ENCODE peak calls at places on chromosomes 4 and X, in eight cellular contexts. One of them, this sample, is unnamed.

GRCh38 chrX:132169554-132169953 is 41.7 kb upstream of the FRMD7 start:
- DNase-seq in heart left ventricle: no peak
- DNase-seq in C1 segment of cervical spinal cord: no peak
- DNase-seq in AG10803: no peak
- DNase-seq in lower lobe of right lung: no peak
- DNase-seq in NCI-H82: no peak
- DNase-seq in NCI-H1092: no peak
- DNase-seq in amniotic stem cell: no peak
- DNase-seq in this sample: no peak

GRCh38 chr4:8039290-8039689 is 99.6 kb upstream of the AFAP1 start:
- DNase-seq in heart left ventricle: no peak
- DNase-seq in C1 segment of cervical spinal cord: no peak
- DNase-seq in AG10803: no peak
- DNase-seq in lower lobe of right lung: no peak
- DNase-seq in NCI-H82: no peak
- DNase-seq in NCI-H1092: peak; percentile 96
- DNase-seq in amniotic stem cell: no peak
- DNase-seq in this sample: no peak

GRCh38 chr4:18390655-18391369 is 369.3 kb upstream of the LCORL start:
- DNase-seq in heart left ventricle: no peak
- DNase-seq in C1 segment of cervical spinal cord: no peak
- DNase-seq in AG10803: peak; percentile 3
- DNase-seq in lower lobe of right lung: no peak
- DNase-seq in NCI-H82: no peak
- DNase-seq in NCI-H1092: no peak
- DNase-seq in amniotic stem cell: no peak
- DNase-seq in this sample: no peak

GRCh38 chr4:174190832-174191500 is 92.5 kb downstream of the FBXO8 start:
- DNase-seq in heart left ventricle: no peak
- DNase-seq in C1 segment of cervical spinal cord: no peak
- DNase-seq in AG10803: no peak
- DNase-seq in lower lobe of right lung: no peak
- DNase-seq in NCI-H82: no peak
- DNase-seq in NCI-H1092: no peak
- DNase-seq in amniotic stem cell: no peak
- DNase-seq in this sample: no peak

GRCh38 chr4:26289421-26289820 is 31.4 kb upstream of the RBPJ start:
- DNase-seq in heart left ventricle: no peak
- DNase-seq in C1 segment of cervical spinal cord: no peak
- DNase-seq in AG10803: no peak
- DNase-seq in lower lobe of right lung: no peak
- DNase-seq in NCI-H82: no peak
- DNase-seq in NCI-H1092: no peak
- DNase-seq in amniotic stem cell: no peak
- DNase-seq in this sample: peak; percentile 25

GRCh38 chr4:2042207-2042946 is 16.8 kb upstream of the NAT8L start:
- DNase-seq in heart left ventricle: no peak
- DNase-seq in C1 segment of cervical spinal cord: peak; percentile 76
- DNase-seq in AG10803: no peak
- DNase-seq in lower lobe of right lung: peak; percentile 50
- DNase-seq in NCI-H82: no peak
- DNase-seq in NCI-H1092: no peak
- DNase-seq in amniotic stem cell: no peak
- DNase-seq in this sample: no peak

GRCh38 chr4:173001571-173001970 is 167.0 kb upstream of the GALNT7 start:
- DNase-seq in heart left ventricle: no peak
- DNase-seq in C1 segment of cervical spinal cord: no peak
- DNase-seq in AG10803: peak; percentile 20
- DNase-seq in lower lobe of right lung: no peak
- DNase-seq in NCI-H82: no peak
- DNase-seq in NCI-H1092: no peak
- DNase-seq in amniotic stem cell: no peak
- DNase-seq in this sample: peak; percentile 75

GRCh38 chr4:26490111-26490979 is at the start of gene CCKAR:
- DNase-seq in heart left ventricle: no peak
- DNase-seq in C1 segment of cervical spinal cord: no peak
- DNase-seq in AG10803: no peak
- DNase-seq in lower lobe of right lung: no peak
- DNase-seq in NCI-H82: no peak
- DNase-seq in NCI-H1092: peak; percentile 77
- DNase-seq in amniotic stem cell: no peak
- DNase-seq in this sample: no peak

GRCh38 chr4:104890598-104890997 is 256.1 kb upstream of the TET2 start:
- DNase-seq in heart left ventricle: no peak
- DNase-seq in C1 segment of cervical spinal cord: no peak
- DNase-seq in AG10803: no peak
- DNase-seq in lower lobe of right lung: no peak
- DNase-seq in NCI-H82: no peak
- DNase-seq in NCI-H1092: no peak
- DNase-seq in amniotic stem cell: no peak
- DNase-seq in this sample: no peak

GRCh38 chr4:152278505-152279301 is 257.2 kb downstream of the FBXW7 start:
- DNase-seq in heart left ventricle: no peak
- DNase-seq in C1 segment of cervical spinal cord: no peak
- DNase-seq in AG10803: no peak
- DNase-seq in lower lobe of right lung: peak; percentile 47
- DNase-seq in NCI-H82: no peak
- DNase-seq in NCI-H1092: no peak
- DNase-seq in amniotic stem cell: no peak
- DNase-seq in this sample: no peak

GRCh38 chr4:39591290-39591689 is 47.4 kb downstream of the SMIM14 start:
- DNase-seq in heart left ventricle: no peak
- DNase-seq in C1 segment of cervical spinal cord: no peak
- DNase-seq in AG10803: no peak
- DNase-seq in lower lobe of right lung: no peak
- DNase-seq in NCI-H82: peak; percentile 0
- DNase-seq in NCI-H1092: no peak
- DNase-seq in amniotic stem cell: no peak
- DNase-seq in this sample: no peak

GRCh38 chr4:42277291-42277690 is 120.0 kb upstream of the SHISA3 start:
- DNase-seq in heart left ventricle: no peak
- DNase-seq in C1 segment of cervical spinal cord: no peak
- DNase-seq in AG10803: no peak
- DNase-seq in lower lobe of right lung: no peak
- DNase-seq in NCI-H82: no peak
- DNase-seq in NCI-H1092: no peak
- DNase-seq in amniotic stem cell: no peak
- DNase-seq in this sample: no peak

GRCh38 chr4:10289534-10289899 is 167.7 kb downstream of the ZNF518B start:
- DNase-seq in heart left ventricle: no peak
- DNase-seq in C1 segment of cervical spinal cord: no peak
- DNase-seq in AG10803: no peak
- DNase-seq in lower lobe of right lung: no peak
- DNase-seq in NCI-H82: no peak
- DNase-seq in NCI-H1092: no peak
- DNase-seq in amniotic stem cell: no peak
- DNase-seq in this sample: no peak

GRCh38 chr4:54433686-54434085 is 204.6 kb downstream of the PDGFRA start:
- DNase-seq in heart left ventricle: no peak
- DNase-seq in C1 segment of cervical spinal cord: no peak
- DNase-seq in AG10803: peak; percentile 8
- DNase-seq in lower lobe of right lung: no peak
- DNase-seq in NCI-H82: no peak
- DNase-seq in NCI-H1092: no peak
- DNase-seq in amniotic stem cell: no peak
- DNase-seq in this sample: peak; percentile 10

GRCh38 chrX:136030357-136031225 is 45.4 kb downstream of the SLC9A6 start:
- DNase-seq in heart left ventricle: peak; percentile 84
- DNase-seq in C1 segment of cervical spinal cord: no peak
- DNase-seq in AG10803: peak; percentile 92
- DNase-seq in lower lobe of right lung: no peak
- DNase-seq in NCI-H82: no peak
- DNase-seq in NCI-H1092: no peak
- DNase-seq in amniotic stem cell: no peak
- DNase-seq in this sample: no peak

GRCh38 chrX:71493111-71493613 is 39.7 kb upstream of the OGT start:
- DNase-seq in heart left ventricle: no peak
- DNase-seq in C1 segment of cervical spinal cord: no peak
- DNase-seq in AG10803: peak; percentile 39
- DNase-seq in lower lobe of right lung: peak; percentile 36
- DNase-seq in NCI-H82: no peak
- DNase-seq in NCI-H1092: no peak
- DNase-seq in amniotic stem cell: no peak
- DNase-seq in this sample: no peak

GRCh38 chrX:115958687-115959359 is 211.7 kb upstream of the AGTR2 start:
- DNase-seq in heart left ventricle: no peak
- DNase-seq in C1 segment of cervical spinal cord: no peak
- DNase-seq in AG10803: no peak
- DNase-seq in lower lobe of right lung: no peak
- DNase-seq in NCI-H82: peak; percentile 0
- DNase-seq in NCI-H1092: peak; percentile 23
- DNase-seq in amniotic stem cell: no peak
- DNase-seq in this sample: no peak

GRCh38 chrX:34426334-34426733 is 230.8 kb downstream of the TMEM47 start:
- DNase-seq in heart left ventricle: no peak
- DNase-seq in C1 segment of cervical spinal cord: no peak
- DNase-seq in AG10803: no peak
- DNase-seq in lower lobe of right lung: no peak
- DNase-seq in NCI-H82: peak; percentile 2
- DNase-seq in NCI-H1092: no peak
- DNase-seq in amniotic stem cell: no peak
- DNase-seq in this sample: peak; percentile 8

GRCh38 chr4:99205104-99205979 is 13.7 kb downstream of the ADH6 start:
- DNase-seq in heart left ventricle: no peak
- DNase-seq in C1 segment of cervical spinal cord: no peak
- DNase-seq in AG10803: peak; percentile 78
- DNase-seq in lower lobe of right lung: no peak
- DNase-seq in NCI-H82: peak; percentile 79
- DNase-seq in NCI-H1092: no peak
- DNase-seq in amniotic stem cell: no peak
- DNase-seq in this sample: no peak

GRCh38 chr4:1334579-1334895 is 12.5 kb upstream of the UVSSA start:
- DNase-seq in heart left ventricle: no peak
- DNase-seq in C1 segment of cervical spinal cord: peak; percentile 53
- DNase-seq in AG10803: no peak
- DNase-seq in lower lobe of right lung: no peak
- DNase-seq in NCI-H82: no peak
- DNase-seq in NCI-H1092: no peak
- DNase-seq in amniotic stem cell: no peak
- DNase-seq in this sample: no peak

GRCh38 chr4:62909238-62909637 is 1500.0 kb downstream of the TECRL start:
- DNase-seq in heart left ventricle: no peak
- DNase-seq in C1 segment of cervical spinal cord: no peak
- DNase-seq in AG10803: no peak
- DNase-seq in lower lobe of right lung: no peak
- DNase-seq in NCI-H82: no peak
- DNase-seq in NCI-H1092: no peak
- DNase-seq in amniotic stem cell: no peak
- DNase-seq in this sample: no peak

GRCh38 chrX:153494541-153495361 is at the start of gene BGN:
- DNase-seq in heart left ventricle: peak; percentile 73
- DNase-seq in C1 segment of cervical spinal cord: peak; percentile 9
- DNase-seq in AG10803: no peak
- DNase-seq in lower lobe of right lung: no peak
- DNase-seq in NCI-H82: peak; percentile 68
- DNase-seq in NCI-H1092: peak; percentile 39
- DNase-seq in amniotic stem cell: peak; percentile 48
- DNase-seq in this sample: no peak

GRCh38 chr4:17636696-17637351 is 22.4 kb downstream of the MED28 start:
- DNase-seq in heart left ventricle: peak; percentile 75
- DNase-seq in C1 segment of cervical spinal cord: peak; percentile 77
- DNase-seq in AG10803: peak; percentile 64
- DNase-seq in lower lobe of right lung: peak; percentile 83
- DNase-seq in NCI-H82: peak; percentile 83
- DNase-seq in NCI-H1092: peak; percentile 63
- DNase-seq in amniotic stem cell: peak; percentile 30
- DNase-seq in this sample: peak; percentile 69

GRCh38 chrX:153771686-153772607 is 7.9 kb downstream of the PLXNB3 start:
- DNase-seq in heart left ventricle: no peak
- DNase-seq in C1 segment of cervical spinal cord: no peak
- DNase-seq in AG10803: no peak
- DNase-seq in lower lobe of right lung: no peak
- DNase-seq in NCI-H82: no peak
- DNase-seq in NCI-H1092: no peak
- DNase-seq in amniotic stem cell: no peak
- DNase-seq in this sample: no peak

GRCh38 chr4:29540439-29541102 is 1179.6 kb upstream of the PCDH7 start:
- DNase-seq in heart left ventricle: no peak
- DNase-seq in C1 segment of cervical spinal cord: no peak
- DNase-seq in AG10803: no peak
- DNase-seq in lower lobe of right lung: no peak
- DNase-seq in NCI-H82: no peak
- DNase-seq in NCI-H1092: no peak
- DNase-seq in amniotic stem cell: no peak
- DNase-seq in this sample: no peak

GRCh38 chrX:137194164-137194563 is 160.4 kb upstream of the GPR101 start:
- DNase-seq in heart left ventricle: no peak
- DNase-seq in C1 segment of cervical spinal cord: peak; percentile 1
- DNase-seq in AG10803: no peak
- DNase-seq in lower lobe of right lung: no peak
- DNase-seq in NCI-H82: peak; percentile 68
- DNase-seq in NCI-H1092: peak; percentile 13
- DNase-seq in amniotic stem cell: no peak
- DNase-seq in this sample: no peak

GRCh38 chrX:118231464-118231863 is 114.4 kb upstream of the WDR44 start:
- DNase-seq in heart left ventricle: no peak
- DNase-seq in C1 segment of cervical spinal cord: no peak
- DNase-seq in AG10803: peak; percentile 5
- DNase-seq in lower lobe of right lung: no peak
- DNase-seq in NCI-H82: no peak
- DNase-seq in NCI-H1092: no peak
- DNase-seq in amniotic stem cell: no peak
- DNase-seq in this sample: no peak

GRCh38 chr4:36208884-36209473 is 35.3 kb downstream of the ARAP2 start:
- DNase-seq in heart left ventricle: no peak
- DNase-seq in C1 segment of cervical spinal cord: no peak
- DNase-seq in AG10803: no peak
- DNase-seq in lower lobe of right lung: no peak
- DNase-seq in NCI-H82: no peak
- DNase-seq in NCI-H1092: no peak
- DNase-seq in amniotic stem cell: no peak
- DNase-seq in this sample: no peak

GRCh38 chr4:171049380-171049779 is 763.8 kb upstream of the GALNTL6 start:
- DNase-seq in heart left ventricle: no peak
- DNase-seq in C1 segment of cervical spinal cord: no peak
- DNase-seq in AG10803: no peak
- DNase-seq in lower lobe of right lung: no peak
- DNase-seq in NCI-H82: no peak
- DNase-seq in NCI-H1092: no peak
- DNase-seq in amniotic stem cell: no peak
- DNase-seq in this sample: no peak

GRCh38 chrX:120358687-120359086 is 3.2 kb upstream of the ATP1B4 start:
- DNase-seq in heart left ventricle: no peak
- DNase-seq in C1 segment of cervical spinal cord: no peak
- DNase-seq in AG10803: peak; percentile 0
- DNase-seq in lower lobe of right lung: no peak
- DNase-seq in NCI-H82: peak; percentile 47
- DNase-seq in NCI-H1092: no peak
- DNase-seq in amniotic stem cell: no peak
- DNase-seq in this sample: no peak

GRCh38 chrX:118632862-118633261 is 94.5 kb upstream of the IL13RA1 start:
- DNase-seq in heart left ventricle: no peak
- DNase-seq in C1 segment of cervical spinal cord: no peak
- DNase-seq in AG10803: no peak
- DNase-seq in lower lobe of right lung: no peak
- DNase-seq in NCI-H82: no peak
- DNase-seq in NCI-H1092: no peak
- DNase-seq in amniotic stem cell: no peak
- DNase-seq in this sample: no peak

GRCh38 chr4:7412586-7412975 is 22.1 kb downstream of the PSAPL1 start:
- DNase-seq in heart left ventricle: peak; percentile 10
- DNase-seq in C1 segment of cervical spinal cord: no peak
- DNase-seq in AG10803: no peak
- DNase-seq in lower lobe of right lung: no peak
- DNase-seq in NCI-H82: no peak
- DNase-seq in NCI-H1092: no peak
- DNase-seq in amniotic stem cell: no peak
- DNase-seq in this sample: no peak

GRCh38 chr4:8304827-8305695 is 35.5 kb downstream of the HTRA3 start:
- DNase-seq in heart left ventricle: peak; percentile 26
- DNase-seq in C1 segment of cervical spinal cord: no peak
- DNase-seq in AG10803: no peak
- DNase-seq in lower lobe of right lung: no peak
- DNase-seq in NCI-H82: no peak
- DNase-seq in NCI-H1092: no peak
- DNase-seq in amniotic stem cell: no peak
- DNase-seq in this sample: no peak

GRCh38 chr4:44996276-44996845 is 270.0 kb upstream of the GNPDA2 start:
- DNase-seq in heart left ventricle: no peak
- DNase-seq in C1 segment of cervical spinal cord: no peak
- DNase-seq in AG10803: no peak
- DNase-seq in lower lobe of right lung: no peak
- DNase-seq in NCI-H82: no peak
- DNase-seq in NCI-H1092: no peak
- DNase-seq in amniotic stem cell: no peak
- DNase-seq in this sample: no peak